ENCODE peak calls at places on chromosomes 16 and 17, in five cellular contexts. P, B, W, I and O are unnamed samples.

GRCh38 chr17:63753215-63753614 is 11.6 kb upstream of the STRADA start:
- DNase-seq in P (no peak), B (peak), W (no peak), I (no peak), O (no peak)

GRCh38 chr17:2551493-2551892 is 39.8 kb upstream of the METTL16 start:
- DNase-seq in P (no peak), B (no peak), W (no peak), I (peak), O (no peak)

GRCh38 chr17:45372325-45372869 is 55.6 kb upstream of the MAP3K14 start:
- DNase-seq in P (no peak), B (peak), W (no peak), I (no peak), O (no peak)

GRCh38 chr17:31319253-31319661 is 2.2 kb downstream of the EVI2A start:
- DNase-seq in P (no peak), B (no peak), W (no peak), I (no peak), O (no peak)

GRCh38 chr16:87317766-87318121 is 552 bp upstream of the C16orf95 start:
- DNase-seq in P (no peak), B (peak), W (peak), I (peak), O (no peak)

GRCh38 chr17:44797809-44798208 is 32.3 kb downstream of the GJC1 start:
- DNase-seq in P (no peak), B (no peak), W (peak), I (no peak), O (no peak)

GRCh38 chr17:17713839-17714238 is 32.6 kb downstream of the RAI1 start:
- DNase-seq in P (no peak), B (no peak), W (peak), I (no peak), O (no peak)

GRCh38 chr17:52027620-52028019 is 130.9 kb downstream of the CA10 start:
- DNase-seq in P (no peak), B (no peak), W (peak), I (no peak), O (no peak)

GRCh38 chr16:13108126-13108525 is 206.7 kb downstream of the SHISA9 start:
- DNase-seq in P (no peak), B (no peak), W (no peak), I (no peak), O (no peak)

GRCh38 chr16:179431-179830 is 828 bp upstream of the HBQ1 start:
- DNase-seq in P (no peak), B (no peak), W (no peak), I (no peak), O (no peak)

GRCh38 chr17:21081967-21082366 is 39.2 kb upstream of the USP22 start:
- DNase-seq in P (no peak), B (no peak), W (no peak), I (no peak), O (no peak)

GRCh38 chr16:67082891-67083290 is 26.9 kb upstream of the PHAF1 start:
- DNase-seq in P (no peak), B (no peak), W (peak), I (no peak), O (no peak)

GRCh38 chr17:73748521-73748920 is 104.3 kb upstream of the SDK2 start:
- DNase-seq in P (no peak), B (no peak), W (no peak), I (no peak), O (no peak)

GRCh38 chr16:66668777-66669444 is 27.6 kb downstream of the CMTM4 start:
- DNase-seq in P (no peak), B (peak), W (peak), I (no peak), O (no peak)

GRCh38 chr17:51585514-51586104 is 325.3 kb downstream of the UTP18 start:
- DNase-seq in P (no peak), B (no peak), W (no peak), I (peak), O (no peak)

GRCh38 chr17:41967141-41967920 is 736 bp downstream of the CNP start:
- DNase-seq in P (no peak), B (peak), W (peak), I (no peak), O (peak)

GRCh38 chr17:72466199-72466598 is 345.4 kb downstream of the SOX9 start:
- DNase-seq in P (no peak), B (peak), W (peak), I (no peak), O (no peak)

GRCh38 chr17:8487130-8487645 is 51.5 kb downstream of the NDEL1 start:
- DNase-seq in P (no peak), B (no peak), W (no peak), I (no peak), O (no peak)

GRCh38 chr17:66571745-66572144 is 263.2 kb upstream of the CACNG5 start:
- DNase-seq in P (no peak), B (no peak), W (no peak), I (no peak), O (no peak)

GRCh38 chr17:55430531-55431228 is 9.0 kb upstream of the MMD start:
- DNase-seq in P (no peak), B (no peak), W (no peak), I (no peak), O (no peak)

GRCh38 chr16:15548482-15548891 is 94.5 kb downstream of the MARF1 start:
- DNase-seq in P (no peak), B (no peak), W (peak), I (no peak), O (no peak)

GRCh38 chr16:57892447-57893096 is 78.4 kb downstream of the CNGB1 start:
- DNase-seq in P (no peak), B (no peak), W (peak), I (no peak), O (no peak)

GRCh38 chr17:27525316-27525715 is 69.1 kb downstream of the KSR1 start:
- DNase-seq in P (no peak), B (no peak), W (no peak), I (no peak), O (no peak)

GRCh38 chr16:85718682-85719081 is 29.9 kb upstream of the GINS2 start:
- DNase-seq in P (no peak), B (no peak), W (no peak), I (peak), O (no peak)